ENCODE peak calls at places on chromosomes 16 and 17, in nine cellular contexts. M, P, X, E, W, S, Y, A and T are unnamed samples.

GRCh38 chr16:2515180-2515803 is 1.5 kb downstream of the ATP6V0C start:
- DNase-seq in E (no peak), M (no peak), P (no peak), S (no peak), Y (no peak), X (no peak), W (peak), A (peak), T (peak)

GRCh38 chr17:4881761-4882555 is 17.4 kb upstream of the C17orf107 start:
- DNase-seq in P (peak), Y (peak), X (peak), S (peak), E (peak), A (peak), W (peak), M (peak), T (peak)

GRCh38 chr16:70523621-70524405 is at the start of gene SF3B3:
- DNase-seq in X (peak), E (peak), Y (peak), S (no peak), A (peak), W (peak), M (no peak), P (peak), T (peak)

GRCh38 chr16:67571981-67572431 is 9.7 kb downstream of the CTCF start:
- DNase-seq in P (no peak), A (no peak), X (no peak), Y (no peak), W (no peak), S (no peak), E (no peak), M (no peak), T (no peak)

GRCh38 chr16:17784073-17784472 is 313.3 kb upstream of the XYLT1 start:
- DNase-seq in P (no peak), M (peak), W (no peak), Y (peak), X (peak), E (no peak), S (no peak), A (no peak), T (no peak)

GRCh38 chr17:58918072-58918471 is 162.4 kb downstream of the PPM1E start:
- DNase-seq in W (no peak), A (no peak), E (no peak), S (no peak), X (peak), P (no peak), M (no peak), Y (no peak), T (no peak)

GRCh38 chr16:52372313-52372712 is 174.6 kb downstream of the TOX3 start:
- DNase-seq in W (no peak), S (no peak), X (no peak), A (peak), P (no peak), M (no peak), E (no peak), Y (peak), T (no peak)

GRCh38 chr16:69691980-69692911 is 34.1 kb downstream of the NQO1 start:
- DNase-seq in M (no peak), P (no peak), Y (peak), A (no peak), W (no peak), E (no peak), X (no peak), S (no peak), T (no peak)

GRCh38 chr17:39591958-39592954 is 15.5 kb downstream of the NEUROD2 start:
- DNase-seq in P (peak), W (no peak), Y (peak), A (peak), X (peak), M (peak), E (no peak), S (no peak), T (peak)

GRCh38 chr16:87918314-87918713 is 18.0 kb downstream of the CA5A start:
- DNase-seq in A (no peak), X (no peak), S (no peak), M (no peak), P (no peak), Y (no peak), W (peak), E (no peak), T (no peak)

GRCh38 chr16:15572329-15573001 is 70.5 kb downstream of the MARF1 start:
- DNase-seq in W (no peak), M (peak), S (no peak), Y (no peak), P (no peak), E (no peak), A (no peak), X (no peak), T (no peak)

GRCh38 chr17:46212634-46213435 is 19.6 kb upstream of the KANSL1 start:
- DNase-seq in W (no peak), A (peak), M (peak), P (peak), E (no peak), X (peak), S (peak), Y (peak), T (peak)

GRCh38 chr16:86578499-86579267 is at the start of gene FOXL1:
- DNase-seq in A (no peak), X (peak), Y (peak), W (no peak), M (no peak), S (no peak), E (no peak), P (no peak), T (no peak)

GRCh38 chr16:89200124-89200849 is at the start of gene SLC22A31:
- DNase-seq in E (no peak), M (no peak), A (no peak), P (no peak), Y (peak), X (peak), W (no peak), S (no peak), T (peak)

GRCh38 chr17:35254107-35254802 is 11.4 kb downstream of the SLFN5 start:
- DNase-seq in P (peak), E (peak), S (no peak), X (no peak), W (peak), Y (peak), M (peak), A (peak), T (peak)

GRCh38 chr16:86298166-86299131 is 211.9 kb upstream of the FOXF1 start:
- DNase-seq in M (no peak), Y (peak), W (no peak), X (peak), S (peak), E (no peak), A (no peak), P (no peak), T (no peak)

GRCh38 chr16:57644383-57645014 is 16.1 kb downstream of the ADGRG1 start:
- DNase-seq in A (no peak), M (no peak), W (no peak), E (no peak), Y (no peak), X (no peak), P (no peak), S (no peak), T (no peak)

GRCh38 chr17:13518271-13519000 is 83.3 kb downstream of the HS3ST3A1 start:
- DNase-seq in E (no peak), Y (no peak), S (peak), A (no peak), X (no peak), P (no peak), W (no peak), M (no peak), T (no peak)

GRCh38 chr17:29565643-29566472 is 979 bp downstream of the ABHD15 start:
- DNase-seq in S (peak), A (peak), E (peak), W (peak), Y (peak), P (no peak), X (peak), M (no peak), T (peak)

GRCh38 chr16:31386157-31386984 is 6.8 kb upstream of the ITGAD start:
- DNase-seq in P (no peak), X (no peak), S (peak), A (no peak), Y (peak), E (no peak), W (no peak), M (peak), T (no peak)

GRCh38 chr17:48024149-48025039 is 13.2 kb downstream of the COPZ2 start:
- DNase-seq in P (no peak), M (peak), Y (peak), S (peak), A (peak), X (peak), W (peak), E (no peak), T (peak)

GRCh38 chr17:44921122-44921882 is 6.0 kb upstream of the GFAP start:
- DNase-seq in P (peak), M (no peak), A (no peak), W (no peak), Y (no peak), E (no peak), S (peak), X (peak), T (no peak)

GRCh38 chr16:78761427-78761826 is 662.0 kb downstream of the WWOX start:
- DNase-seq in M (no peak), Y (no peak), X (peak), W (no peak), S (no peak), P (no peak), E (no peak), A (no peak), T (no peak)

GRCh38 chr17:55740515-55741352 is 10.1 kb upstream of the PCTP start:
- DNase-seq in S (no peak), P (no peak), M (no peak), X (no peak), W (no peak), A (no peak), E (no peak), Y (no peak), T (no peak)

GRCh38 chr17:64354824-64355535 is 35.7 kb downstream of the PECAM1 start:
- DNase-seq in E (no peak), W (no peak), X (no peak), S (no peak), P (no peak), M (no peak), A (no peak), Y (no peak), T (no peak)

GRCh38 chr17:6831662-6832263 is at the start of gene TEKT1:
- DNase-seq in S (peak), P (peak), W (peak), M (peak), Y (peak), E (peak), X (peak), A (peak), T (peak)

GRCh38 chr17:47703191-47703591 is 9.2 kb downstream of the TBKBP1 start:
- DNase-seq in M (no peak), X (no peak), S (no peak), W (no peak), A (no peak), P (no peak), E (no peak), Y (no peak), T (no peak)

GRCh38 chr16:75233611-75233938 is 14.8 kb downstream of the CTRB1 start:
- DNase-seq in M (no peak), A (no peak), P (no peak), S (no peak), W (no peak), E (no peak), X (no peak), Y (no peak), T (no peak)

GRCh38 chr16:11662582-11662981 is 5.7 kb upstream of the SNN start:
- DNase-seq in X (no peak), W (no peak), E (no peak), S (no peak), Y (no peak), P (no peak), A (no peak), M (no peak), T (no peak)

GRCh38 chr16:87149051-87149450 is 168.1 kb downstream of the C16orf95 start:
- DNase-seq in Y (no peak), S (no peak), P (no peak), M (peak), E (no peak), X (no peak), A (no peak), W (no peak), T (no peak)

GRCh38 chr16:54630284-54630967 is 300.2 kb upstream of the IRX5 start:
- DNase-seq in A (no peak), X (no peak), Y (no peak), P (no peak), M (no peak), S (no peak), E (no peak), W (no peak), T (no peak)

GRCh38 chr17:76379275-76379641 is 5.2 kb upstream of the SPHK1 start:
- DNase-seq in S (no peak), E (no peak), A (no peak), P (no peak), W (no peak), Y (no peak), M (no peak), X (no peak), T (no peak)

GRCh38 chr17:67573987-67574657 is 143.6 kb upstream of the NOL11 start:
- DNase-seq in S (no peak), Y (no peak), P (no peak), W (no peak), A (no peak), E (no peak), X (no peak), M (peak), T (no peak)

GRCh38 chr17:73137376-73137775 is 27.4 kb upstream of the SSTR2 start:
- DNase-seq in E (no peak), S (no peak), P (no peak), W (no peak), A (no peak), M (no peak), Y (no peak), X (no peak), T (no peak)

GRCh38 chr16:25690563-25691143 is 1.1 kb upstream of the HS3ST4 start:
- DNase-seq in X (peak), W (no peak), A (peak), E (no peak), Y (no peak), S (no peak), M (no peak), P (no peak), T (no peak)
- TF ChIP-seq CTCF in X (peak), W (no peak), A (no peak), E (no peak), Y (peak), S (peak), M (no peak), P (no peak), T (no peak)

GRCh38 chr17:42049834-42050359 is 504 bp downstream of the C17orf113 start:
- DNase-seq in W (no peak), X (no peak), P (no peak), S (no peak), M (no peak), E (no peak), Y (no peak), A (no peak), T (no peak)
- TF ChIP-seq CTCF in W (no peak), X (no peak), P (no peak), S (no peak), M (no peak), E (no peak), Y (no peak), A (no peak), T (no peak)

GRCh38 chr16:9114842-9115241 is 23.4 kb downstream of the HAPSTR1 start:
- DNase-seq in M (no peak), P (no peak), Y (no peak), W (no peak), E (no peak), X (no peak), A (no peak), S (no peak), T (peak)
- TF ChIP-seq CTCF in M (no peak), P (no peak), Y (no peak), W (no peak), E (no peak), X (no peak), A (no peak), S (no peak), T (no peak)

DNA sequence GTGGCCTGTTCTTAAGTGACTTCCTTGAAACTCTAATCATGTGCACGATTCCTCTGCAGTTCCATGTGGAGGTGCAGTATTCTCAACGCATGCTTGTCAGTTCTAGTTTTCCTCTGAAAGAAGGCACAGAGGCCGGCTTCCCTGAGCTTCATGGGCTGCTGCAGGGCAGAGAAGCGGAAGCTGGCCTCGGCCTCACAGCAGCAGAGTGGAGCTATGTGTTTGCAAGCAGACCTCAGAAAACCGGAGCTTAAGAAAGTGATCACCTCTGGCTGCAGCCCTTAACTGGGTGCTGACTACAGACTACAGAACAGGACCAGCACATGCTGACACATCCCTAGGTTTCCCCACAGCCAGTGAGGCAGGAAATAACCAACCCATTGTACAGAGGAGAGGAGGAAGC is 500.7 kb downstream of the GRIN2A start:
- DNase-seq in X (peak), Y (no peak), E (no peak), S (no peak), A (no peak), P (no peak), M (no peak), W (no peak), T (no peak)
- TF ChIP-seq CTCF in X (no peak), Y (no peak), E (no peak), S (no peak), A (no peak), P (no peak), M (no peak), W (no peak), T (no peak)

GRCh38 chr17:82865996-82866395 is 26.2 kb upstream of the ZNF750 start:
- DNase-seq in P (no peak), M (no peak), A (no peak), W (no peak), E (no peak), Y (no peak), S (no peak), X (no peak), T (no peak)
- TF ChIP-seq CTCF in P (no peak), M (no peak), A (no peak), W (no peak), E (no peak), Y (no peak), S (no peak), X (no peak), T (no peak)

GRCh38 chr16:66274335-66275110 is 92.0 kb upstream of the CDH5 start:
- DNase-seq in Y (peak), M (peak), X (no peak), W (no peak), E (no peak), P (no peak), A (no peak), S (no peak), T (no peak)
- TF ChIP-seq CTCF in Y (peak), M (peak), X (no peak), W (no peak), E (no peak), P (peak), A (no peak), S (peak), T (no peak)

GRCh38 chr16:76882105-76882504 is 308.9 kb upstream of the MON1B start:
- DNase-seq in A (no peak), S (no peak), X (no peak), W (no peak), Y (no peak), E (no peak), P (no peak), M (peak), T (no peak)
- TF ChIP-seq CTCF in A (no peak), S (no peak), X (no peak), W (no peak), Y (no peak), E (no peak), P (no peak), M (peak), T (no peak)

DNA sequence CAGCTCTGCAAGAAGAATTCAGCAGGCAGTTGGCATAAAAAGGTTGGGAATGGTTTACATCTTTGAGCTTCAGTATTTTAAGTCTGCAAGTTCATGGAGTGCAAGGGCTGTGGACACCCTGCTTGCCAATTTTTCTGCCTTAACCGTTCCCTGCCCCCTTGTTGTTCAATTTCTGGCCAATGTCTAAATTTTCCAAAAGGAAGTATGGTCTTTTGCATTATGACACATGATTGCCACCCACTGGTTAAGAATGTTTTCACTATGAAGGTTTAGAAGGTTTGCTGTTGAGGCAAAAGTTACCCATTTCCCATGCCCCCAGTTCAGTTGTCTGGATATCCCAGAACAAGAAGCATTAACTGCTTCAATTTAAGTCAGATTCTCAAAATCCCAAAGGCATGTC is 441.9 kb downstream of the CDH13 start:
- DNase-seq in S (no peak), M (no peak), E (no peak), A (no peak), W (no peak), Y (no peak), X (no peak), P (no peak), T (no peak)
- TF ChIP-seq CTCF in S (peak), M (no peak), E (no peak), A (no peak), W (peak), Y (peak), X (no peak), P (no peak), T (no peak)

GRCh38 chr16:27780468-27781194 is 230.7 kb downstream of the KATNIP start:
- DNase-seq in P (no peak), E (no peak), X (no peak), S (peak), A (no peak), W (no peak), Y (no peak), M (no peak), T (no peak)

GRCh38 chr16:27778926-27779570 is 229.1 kb downstream of the KATNIP start:
- DNase-seq in M (no peak), P (no peak), Y (no peak), A (no peak), W (no peak), E (no peak), S (no peak), X (no peak), T (no peak)

GRCh38 chr16:27778171-27778925 is 228.4 kb downstream of the KATNIP start:
- DNase-seq in P (no peak), X (no peak), S (no peak), E (no peak), Y (no peak), M (no peak), W (no peak), A (no peak), T (no peak)

GRCh38 chr16:27781195-27781524 is 231.2 kb downstream of the KATNIP start:
- DNase-seq in P (no peak), Y (no peak), W (peak), X (no peak), M (no peak), A (no peak), E (no peak), S (no peak), T (no peak)

DNA sequence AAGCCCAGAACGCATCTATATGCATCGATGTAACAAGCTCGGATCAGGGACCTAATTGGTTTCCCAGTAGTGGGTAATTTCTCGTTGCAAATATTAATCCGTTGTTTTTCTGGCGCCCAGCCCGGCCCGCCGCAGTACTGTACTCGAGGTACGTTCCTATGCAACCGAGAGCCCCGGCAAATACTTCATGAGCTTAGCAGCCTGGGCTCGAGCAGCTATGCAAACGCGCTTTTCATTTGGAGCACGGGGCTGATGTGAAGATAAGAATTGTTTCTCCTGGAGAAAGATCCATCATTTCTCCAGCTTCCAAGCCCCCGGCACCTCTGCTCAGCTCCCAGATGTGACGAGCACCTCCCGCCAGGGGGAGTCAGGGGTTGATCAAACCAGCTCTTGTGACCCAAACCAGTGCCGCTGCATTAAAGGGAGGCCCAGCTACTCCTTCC is 229.8 kb downstream of the KATNIP start:
- DNase-seq in X (peak), M (no peak), P (peak), Y (peak), S (no peak), E (no peak), A (peak), W (peak), T (peak)
- TF ChIP-seq CTCF in X (peak), M (no peak), P (peak), Y (peak), S (no peak), E (no peak), A (no peak), W (no peak), T (no peak)

GRCh38 chr17:33927732-33928133 is 327.4 kb upstream of the CCL2 start:
- DNase-seq in X (peak), Y (no peak), M (peak), A (no peak), W (no peak), P (no peak), E (no peak), S (no peak), T (no peak)
- TF ChIP-seq CTCF in X (peak), Y (peak), M (peak), A (no peak), W (no peak), P (no peak), E (no peak), S (peak), T (no peak)